ENCODE peak calls at places on chromosome 14, in four cellular contexts. K is small intestine, O is hepatic stellate cell, F is psoas muscle. V is an unnamed sample.

GRCh38 chr14:104228221-104228620 is 89.8 kb downstream of the KIF26A start:
- DNase-seq in K (no peak), F (peak; percentile 15), O (no peak), V (no peak)

GRCh38 chr14:74218462-74218861 is 20.8 kb upstream of the VSX2 start:
- DNase-seq in O (no peak), K (no peak), F (no peak), V (no peak)

GRCh38 chr14:56195727-56196126 is 77.5 kb downstream of the PELI2 start:
- DNase-seq in F (no peak), K (peak; percentile 24), O (no peak), V (no peak)

GRCh38 chr14:84826349-84826748 is 703.6 kb upstream of the FLRT2 start:
- DNase-seq in K (no peak), O (no peak), F (no peak), V (no peak)

GRCh38 chr14:22824711-22825359 is 4.9 kb upstream of the MRPL52 start:
- DNase-seq in O (peak; percentile 81), K (peak; percentile 88), F (no peak), V (no peak)

GRCh38 chr14:92460916-92461579 is 52.5 kb upstream of the RIN3 start:
- DNase-seq in O (peak; percentile 58), K (no peak), F (no peak), V (no peak)

GRCh38 chr14:91636604-91637003 is 95.3 kb downstream of the CATSPERB start:
- DNase-seq in K (no peak), F (no peak), O (no peak), V (no peak)

GRCh38 chr14:92039073-92039719 is 663 bp downstream of the TRIP11 start:
- DNase-seq in F (peak; percentile 77), K (peak; percentile 39), O (peak; percentile 62), V (peak; percentile 61)

GRCh38 chr14:61504841-61505340 is 183.5 kb downstream of the PRKCH start:
- DNase-seq in K (no peak), F (no peak), O (no peak), V (no peak)

GRCh38 chr14:29077916-29078315 is 311.3 kb downstream of the FOXG1 start:
- DNase-seq in F (no peak), O (no peak), K (no peak), V (no peak)

GRCh38 chr14:35201066-35201465 is 78.7 kb downstream of the PRORP start:
- DNase-seq in K (peak; percentile 16), F (no peak), O (no peak), V (no peak)

GRCh38 chr14:22471545-22472121 is 117.4 kb downstream of the DAD1 start:
- DNase-seq in F (no peak), K (peak; percentile 58), O (peak; percentile 14), V (peak; percentile 33)

GRCh38 chr14:67566908-67567307 is 33.2 kb downstream of the PIGH start:
- DNase-seq in F (peak; percentile 71), K (no peak), O (no peak), V (no peak)

GRCh38 chr14:94011795-94012194 is 14.3 kb upstream of the OTUB2 start:
- DNase-seq in O (peak; percentile 55), F (no peak), K (peak; percentile 29), V (no peak)

GRCh38 chr14:55514819-55515470 is 65.1 kb upstream of the KTN1 start:
- DNase-seq in F (no peak), K (no peak), O (no peak), V (no peak)

GRCh38 chr14:99592933-99593753 is 10.9 kb downstream of the CCDC85C start:
- DNase-seq in F (no peak), O (no peak), K (no peak), V (peak; percentile 52)